ENCODE peak calls at places on chromosomes 3 and 15, in nine cellular contexts. One of them, this sample, is unnamed.

GRCh38 chr3:29267231-29267630 is 13.6 kb upstream of the RBMS3 start:
- DNase-seq in skeletal muscle cell: no peak
- DNase-seq in stimulated activated CD4-positive, alpha-beta T cell treated with anti-CD3 and anti-CD28 coated beads, Interleukin-2, amount 100 ng/mL, for 48 hours: no peak
- DNase-seq in NCI-H146: no peak
- DNase-seq in activated CD4-positive, alpha-beta T cell treated with anti-CD3 and anti-CD28 coated beads for 4 hours: no peak
- DNase-seq in AG10803: no peak
- DNase-seq in midbrain: no peak
- DNase-seq in GDM1: no peak
- DNase-seq in erythroblast: no peak
- DNase-seq in this sample: no peak

GRCh38 chr15:68652141-68652540 is 73.3 kb downstream of the CORO2B start:
- DNase-seq in stimulated activated CD4-positive, alpha-beta T cell treated with anti-CD3 and anti-CD28 coated beads, Interleukin-2, amount 100 ng/mL, for 48 hours: no peak
- DNase-seq in skeletal muscle cell: no peak
- DNase-seq in activated CD4-positive, alpha-beta T cell treated with anti-CD3 and anti-CD28 coated beads for 4 hours: no peak
- DNase-seq in midbrain: peak
- DNase-seq in erythroblast: no peak
- DNase-seq in AG10803: peak
- DNase-seq in NCI-H146: no peak
- DNase-seq in GDM1: no peak
- DNase-seq in this sample: no peak

GRCh38 chr3:40505599-40506462 is at the start of gene ZNF620:
- DNase-seq in GDM1: peak
- DNase-seq in stimulated activated CD4-positive, alpha-beta T cell treated with anti-CD3 and anti-CD28 coated beads, Interleukin-2, amount 100 ng/mL, for 48 hours: peak
- DNase-seq in midbrain: peak
- DNase-seq in erythroblast: peak
- DNase-seq in activated CD4-positive, alpha-beta T cell treated with anti-CD3 and anti-CD28 coated beads for 4 hours: peak
- DNase-seq in NCI-H146: peak
- DNase-seq in AG10803: peak
- DNase-seq in skeletal muscle cell: no peak
- DNase-seq in this sample: peak

GRCh38 chr3:128190501-128190900 is 37.2 kb downstream of the EEFSEC start:
- DNase-seq in activated CD4-positive, alpha-beta T cell treated with anti-CD3 and anti-CD28 coated beads for 4 hours: no peak
- DNase-seq in erythroblast: no peak
- DNase-seq in skeletal muscle cell: no peak
- DNase-seq in stimulated activated CD4-positive, alpha-beta T cell treated with anti-CD3 and anti-CD28 coated beads, Interleukin-2, amount 100 ng/mL, for 48 hours: no peak
- DNase-seq in GDM1: no peak
- DNase-seq in NCI-H146: no peak
- DNase-seq in AG10803: no peak
- DNase-seq in midbrain: no peak
- DNase-seq in this sample: no peak

GRCh38 chr15:27427386-27427785 is 456.4 kb downstream of the GABRG3 start:
- DNase-seq in activated CD4-positive, alpha-beta T cell treated with anti-CD3 and anti-CD28 coated beads for 4 hours: no peak
- DNase-seq in AG10803: no peak
- DNase-seq in erythroblast: no peak
- DNase-seq in GDM1: no peak
- DNase-seq in skeletal muscle cell: no peak
- DNase-seq in NCI-H146: no peak
- DNase-seq in midbrain: no peak
- DNase-seq in stimulated activated CD4-positive, alpha-beta T cell treated with anti-CD3 and anti-CD28 coated beads, Interleukin-2, amount 100 ng/mL, for 48 hours: no peak
- DNase-seq in this sample: no peak

GRCh38 chr3:113948015-113948917 is 453 bp downstream of the ZDHHC23 start:
- DNase-seq in AG10803: no peak
- DNase-seq in stimulated activated CD4-positive, alpha-beta T cell treated with anti-CD3 and anti-CD28 coated beads, Interleukin-2, amount 100 ng/mL, for 48 hours: peak
- DNase-seq in NCI-H146: peak
- DNase-seq in erythroblast: peak
- DNase-seq in midbrain: no peak
- DNase-seq in activated CD4-positive, alpha-beta T cell treated with anti-CD3 and anti-CD28 coated beads for 4 hours: peak
- DNase-seq in GDM1: no peak
- DNase-seq in skeletal muscle cell: no peak
- DNase-seq in this sample: peak

GRCh38 chr15:66748320-66748779 is 46.3 kb downstream of the SMAD6 start:
- DNase-seq in AG10803: peak
- DNase-seq in erythroblast: no peak
- DNase-seq in NCI-H146: no peak
- DNase-seq in activated CD4-positive, alpha-beta T cell treated with anti-CD3 and anti-CD28 coated beads for 4 hours: no peak
- DNase-seq in skeletal muscle cell: no peak
- DNase-seq in midbrain: no peak
- DNase-seq in stimulated activated CD4-positive, alpha-beta T cell treated with anti-CD3 and anti-CD28 coated beads, Interleukin-2, amount 100 ng/mL, for 48 hours: no peak
- DNase-seq in GDM1: no peak
- DNase-seq in this sample: no peak

GRCh38 chr3:71244153-71245051 is 339.1 kb downstream of the FOXP1 start:
- DNase-seq in activated CD4-positive, alpha-beta T cell treated with anti-CD3 and anti-CD28 coated beads for 4 hours: no peak
- DNase-seq in AG10803: no peak
- DNase-seq in stimulated activated CD4-positive, alpha-beta T cell treated with anti-CD3 and anti-CD28 coated beads, Interleukin-2, amount 100 ng/mL, for 48 hours: no peak
- DNase-seq in erythroblast: no peak
- DNase-seq in midbrain: no peak
- DNase-seq in skeletal muscle cell: peak
- DNase-seq in GDM1: no peak
- DNase-seq in NCI-H146: no peak
- DNase-seq in this sample: no peak

GRCh38 chr3:172938788-172939187 is 188.3 kb downstream of the ECT2 start:
- DNase-seq in erythroblast: no peak
- DNase-seq in skeletal muscle cell: no peak
- DNase-seq in stimulated activated CD4-positive, alpha-beta T cell treated with anti-CD3 and anti-CD28 coated beads, Interleukin-2, amount 100 ng/mL, for 48 hours: no peak
- DNase-seq in midbrain: no peak
- DNase-seq in AG10803: no peak
- DNase-seq in NCI-H146: no peak
- DNase-seq in GDM1: no peak
- DNase-seq in activated CD4-positive, alpha-beta T cell treated with anti-CD3 and anti-CD28 coated beads for 4 hours: no peak
- DNase-seq in this sample: no peak

GRCh38 chr3:128971421-128971820 is 22.5 kb downstream of the CFAP92 start:
- DNase-seq in midbrain: no peak
- DNase-seq in stimulated activated CD4-positive, alpha-beta T cell treated with anti-CD3 and anti-CD28 coated beads, Interleukin-2, amount 100 ng/mL, for 48 hours: no peak
- DNase-seq in AG10803: peak
- DNase-seq in GDM1: no peak
- DNase-seq in activated CD4-positive, alpha-beta T cell treated with anti-CD3 and anti-CD28 coated beads for 4 hours: no peak
- DNase-seq in NCI-H146: no peak
- DNase-seq in skeletal muscle cell: peak
- DNase-seq in erythroblast: no peak
- DNase-seq in this sample: no peak

GRCh38 chr15:75171408-75171807 is 30.3 kb upstream of the C15orf39 start:
- DNase-seq in activated CD4-positive, alpha-beta T cell treated with anti-CD3 and anti-CD28 coated beads for 4 hours: no peak
- DNase-seq in midbrain: no peak
- DNase-seq in stimulated activated CD4-positive, alpha-beta T cell treated with anti-CD3 and anti-CD28 coated beads, Interleukin-2, amount 100 ng/mL, for 48 hours: no peak
- DNase-seq in GDM1: peak
- DNase-seq in AG10803: peak
- DNase-seq in skeletal muscle cell: peak
- DNase-seq in NCI-H146: no peak
- DNase-seq in erythroblast: no peak
- DNase-seq in this sample: no peak

GRCh38 chr3:35291837-35292236 is 347.5 kb upstream of the ARPP21 start:
- DNase-seq in activated CD4-positive, alpha-beta T cell treated with anti-CD3 and anti-CD28 coated beads for 4 hours: no peak
- DNase-seq in stimulated activated CD4-positive, alpha-beta T cell treated with anti-CD3 and anti-CD28 coated beads, Interleukin-2, amount 100 ng/mL, for 48 hours: no peak
- DNase-seq in GDM1: no peak
- DNase-seq in skeletal muscle cell: no peak
- DNase-seq in NCI-H146: no peak
- DNase-seq in erythroblast: no peak
- DNase-seq in midbrain: no peak
- DNase-seq in AG10803: no peak
- DNase-seq in this sample: no peak

GRCh38 chr3:69110941-69111546 is 11.4 kb downstream of the LMOD3 start:
- DNase-seq in activated CD4-positive, alpha-beta T cell treated with anti-CD3 and anti-CD28 coated beads for 4 hours: no peak
- DNase-seq in AG10803: no peak
- DNase-seq in midbrain: no peak
- DNase-seq in GDM1: no peak
- DNase-seq in stimulated activated CD4-positive, alpha-beta T cell treated with anti-CD3 and anti-CD28 coated beads, Interleukin-2, amount 100 ng/mL, for 48 hours: no peak
- DNase-seq in skeletal muscle cell: no peak
- DNase-seq in erythroblast: no peak
- DNase-seq in NCI-H146: no peak
- DNase-seq in this sample: no peak

GRCh38 chr3:159844801-159845261 is 143.8 kb upstream of the IL12A start:
- DNase-seq in NCI-H146: no peak
- DNase-seq in activated CD4-positive, alpha-beta T cell treated with anti-CD3 and anti-CD28 coated beads for 4 hours: no peak
- DNase-seq in GDM1: no peak
- DNase-seq in erythroblast: no peak
- DNase-seq in skeletal muscle cell: no peak
- DNase-seq in AG10803: peak
- DNase-seq in stimulated activated CD4-positive, alpha-beta T cell treated with anti-CD3 and anti-CD28 coated beads, Interleukin-2, amount 100 ng/mL, for 48 hours: no peak
- DNase-seq in midbrain: no peak
- DNase-seq in this sample: no peak

GRCh38 chr15:60454824-60455223 is 24.1 kb downstream of the ICE2 start:
- DNase-seq in activated CD4-positive, alpha-beta T cell treated with anti-CD3 and anti-CD28 coated beads for 4 hours: no peak
- DNase-seq in erythroblast: no peak
- DNase-seq in skeletal muscle cell: no peak
- DNase-seq in stimulated activated CD4-positive, alpha-beta T cell treated with anti-CD3 and anti-CD28 coated beads, Interleukin-2, amount 100 ng/mL, for 48 hours: no peak
- DNase-seq in GDM1: no peak
- DNase-seq in AG10803: no peak
- DNase-seq in NCI-H146: no peak
- DNase-seq in midbrain: no peak
- DNase-seq in this sample: no peak

GRCh38 chr3:126951561-126951960 is 31.4 kb upstream of the PLXNA1 start:
- DNase-seq in NCI-H146: no peak
- DNase-seq in midbrain: no peak
- DNase-seq in activated CD4-positive, alpha-beta T cell treated with anti-CD3 and anti-CD28 coated beads for 4 hours: no peak
- DNase-seq in skeletal muscle cell: no peak
- DNase-seq in AG10803: no peak
- DNase-seq in GDM1: no peak
- DNase-seq in erythroblast: no peak
- DNase-seq in stimulated activated CD4-positive, alpha-beta T cell treated with anti-CD3 and anti-CD28 coated beads, Interleukin-2, amount 100 ng/mL, for 48 hours: no peak
- DNase-seq in this sample: no peak

GRCh38 chr3:191568206-191568605 is 107.2 kb downstream of the PYDC2 start:
- DNase-seq in midbrain: no peak
- DNase-seq in NCI-H146: no peak
- DNase-seq in GDM1: no peak
- DNase-seq in erythroblast: no peak
- DNase-seq in activated CD4-positive, alpha-beta T cell treated with anti-CD3 and anti-CD28 coated beads for 4 hours: no peak
- DNase-seq in skeletal muscle cell: no peak
- DNase-seq in AG10803: no peak
- DNase-seq in stimulated activated CD4-positive, alpha-beta T cell treated with anti-CD3 and anti-CD28 coated beads, Interleukin-2, amount 100 ng/mL, for 48 hours: no peak
- DNase-seq in this sample: no peak

GRCh38 chr15:26767169-26767670 is 5.6 kb downstream of the GABRB3 start:
- DNase-seq in NCI-H146: peak
- DNase-seq in skeletal muscle cell: no peak
- DNase-seq in erythroblast: no peak
- DNase-seq in GDM1: no peak
- DNase-seq in midbrain: no peak
- DNase-seq in AG10803: no peak
- DNase-seq in stimulated activated CD4-positive, alpha-beta T cell treated with anti-CD3 and anti-CD28 coated beads, Interleukin-2, amount 100 ng/mL, for 48 hours: no peak
- DNase-seq in activated CD4-positive, alpha-beta T cell treated with anti-CD3 and anti-CD28 coated beads for 4 hours: no peak
- DNase-seq in this sample: no peak

GRCh38 chr3:186038360-186038759 is 70.5 kb downstream of the ETV5 start:
- DNase-seq in erythroblast: no peak
- DNase-seq in NCI-H146: no peak
- DNase-seq in activated CD4-positive, alpha-beta T cell treated with anti-CD3 and anti-CD28 coated beads for 4 hours: no peak
- DNase-seq in GDM1: no peak
- DNase-seq in stimulated activated CD4-positive, alpha-beta T cell treated with anti-CD3 and anti-CD28 coated beads, Interleukin-2, amount 100 ng/mL, for 48 hours: no peak
- DNase-seq in midbrain: no peak
- DNase-seq in skeletal muscle cell: no peak
- DNase-seq in AG10803: no peak
- DNase-seq in this sample: no peak

GRCh38 chr15:52164631-52165265 is 26.4 kb downstream of the GNB5 start:
- DNase-seq in erythroblast: no peak
- DNase-seq in skeletal muscle cell: no peak
- DNase-seq in NCI-H146: no peak
- DNase-seq in AG10803: peak
- DNase-seq in stimulated activated CD4-positive, alpha-beta T cell treated with anti-CD3 and anti-CD28 coated beads, Interleukin-2, amount 100 ng/mL, for 48 hours: no peak
- DNase-seq in midbrain: no peak
- DNase-seq in activated CD4-positive, alpha-beta T cell treated with anti-CD3 and anti-CD28 coated beads for 4 hours: no peak
- DNase-seq in GDM1: no peak
- DNase-seq in this sample: no peak

GRCh38 chr15:64865126-64865997 is 23.6 kb downstream of the PLEKHO2 start:
- DNase-seq in activated CD4-positive, alpha-beta T cell treated with anti-CD3 and anti-CD28 coated beads for 4 hours: no peak
- DNase-seq in stimulated activated CD4-positive, alpha-beta T cell treated with anti-CD3 and anti-CD28 coated beads, Interleukin-2, amount 100 ng/mL, for 48 hours: no peak
- DNase-seq in NCI-H146: no peak
- DNase-seq in erythroblast: no peak
- DNase-seq in GDM1: no peak
- DNase-seq in midbrain: no peak
- DNase-seq in AG10803: no peak
- DNase-seq in skeletal muscle cell: no peak
- DNase-seq in this sample: no peak

GRCh38 chr15:39456582-39457330 is 124.1 kb upstream of the THBS1 start:
- DNase-seq in midbrain: no peak
- DNase-seq in erythroblast: no peak
- DNase-seq in AG10803: no peak
- DNase-seq in GDM1: no peak
- DNase-seq in NCI-H146: no peak
- DNase-seq in stimulated activated CD4-positive, alpha-beta T cell treated with anti-CD3 and anti-CD28 coated beads, Interleukin-2, amount 100 ng/mL, for 48 hours: no peak
- DNase-seq in activated CD4-positive, alpha-beta T cell treated with anti-CD3 and anti-CD28 coated beads for 4 hours: no peak
- DNase-seq in skeletal muscle cell: no peak
- DNase-seq in this sample: no peak

GRCh38 chr3:8608041-8608790 is 36.4 kb downstream of the SSUH2 start:
- DNase-seq in skeletal muscle cell: no peak
- DNase-seq in NCI-H146: no peak
- DNase-seq in erythroblast: no peak
- DNase-seq in GDM1: no peak
- DNase-seq in activated CD4-positive, alpha-beta T cell treated with anti-CD3 and anti-CD28 coated beads for 4 hours: no peak
- DNase-seq in stimulated activated CD4-positive, alpha-beta T cell treated with anti-CD3 and anti-CD28 coated beads, Interleukin-2, amount 100 ng/mL, for 48 hours: no peak
- DNase-seq in midbrain: no peak
- DNase-seq in AG10803: no peak
- DNase-seq in this sample: no peak

GRCh38 chr3:136952292-136952691 is 5.5 kb upstream of the IL20RB start:
- DNase-seq in AG10803: peak
- DNase-seq in stimulated activated CD4-positive, alpha-beta T cell treated with anti-CD3 and anti-CD28 coated beads, Interleukin-2, amount 100 ng/mL, for 48 hours: no peak
- DNase-seq in erythroblast: peak
- DNase-seq in skeletal muscle cell: no peak
- DNase-seq in GDM1: no peak
- DNase-seq in midbrain: no peak
- DNase-seq in NCI-H146: no peak
- DNase-seq in activated CD4-positive, alpha-beta T cell treated with anti-CD3 and anti-CD28 coated beads for 4 hours: no peak
- DNase-seq in this sample: no peak

GRCh38 chr3:58293516-58293915 is 12.5 kb upstream of the RPP14 start:
- DNase-seq in NCI-H146: no peak
- DNase-seq in midbrain: peak
- DNase-seq in stimulated activated CD4-positive, alpha-beta T cell treated with anti-CD3 and anti-CD28 coated beads, Interleukin-2, amount 100 ng/mL, for 48 hours: no peak
- DNase-seq in skeletal muscle cell: no peak
- DNase-seq in AG10803: no peak
- DNase-seq in activated CD4-positive, alpha-beta T cell treated with anti-CD3 and anti-CD28 coated beads for 4 hours: no peak
- DNase-seq in erythroblast: no peak
- DNase-seq in GDM1: no peak
- DNase-seq in this sample: no peak

GRCh38 chr3:115208066-115208750 is 61.1 kb upstream of the ZBTB20 start:
- DNase-seq in AG10803: no peak
- DNase-seq in NCI-H146: no peak
- DNase-seq in activated CD4-positive, alpha-beta T cell treated with anti-CD3 and anti-CD28 coated beads for 4 hours: no peak
- DNase-seq in erythroblast: no peak
- DNase-seq in stimulated activated CD4-positive, alpha-beta T cell treated with anti-CD3 and anti-CD28 coated beads, Interleukin-2, amount 100 ng/mL, for 48 hours: no peak
- DNase-seq in skeletal muscle cell: no peak
- DNase-seq in midbrain: no peak
- DNase-seq in GDM1: no peak
- DNase-seq in this sample: no peak

GRCh38 chr3:156300929-156301806 is 180.8 kb downstream of the KCNAB1 start:
- DNase-seq in midbrain: peak
- DNase-seq in activated CD4-positive, alpha-beta T cell treated with anti-CD3 and anti-CD28 coated beads for 4 hours: no peak
- DNase-seq in erythroblast: no peak
- DNase-seq in AG10803: no peak
- DNase-seq in GDM1: no peak
- DNase-seq in stimulated activated CD4-positive, alpha-beta T cell treated with anti-CD3 and anti-CD28 coated beads, Interleukin-2, amount 100 ng/mL, for 48 hours: no peak
- DNase-seq in NCI-H146: no peak
- DNase-seq in skeletal muscle cell: no peak
- DNase-seq in this sample: no peak